ENCODE peak calls at places on chromosomes 1 and 21, in ten cellular contexts. One of them, this sample, is unnamed.

GRCh38 chr1:204623365-204623893 is 62.1 kb downstream of the LRRN2 start:
- DNase-seq in HL-60: no peak
- DNase-seq in body of pancreas: peak
- DNase-seq in astrocyte: peak
- DNase-seq in PC-3: peak
- DNase-seq in fibroblast of pulmonary artery: peak
- DNase-seq in skeletal muscle cell: peak
- DNase-seq in left lung: no peak
- DNase-seq in neuronal stem cell: peak
- DNase-seq in cardiac muscle cell: peak
- DNase-seq in this sample: peak

GRCh38 chr1:154953611-154954038 is 2.3 kb downstream of the PBXIP1 start:
- DNase-seq in HL-60: no peak
- DNase-seq in body of pancreas: no peak
- DNase-seq in astrocyte: no peak
- DNase-seq in PC-3: no peak
- DNase-seq in fibroblast of pulmonary artery: no peak
- DNase-seq in skeletal muscle cell: no peak
- DNase-seq in left lung: no peak
- DNase-seq in neuronal stem cell: no peak
- DNase-seq in cardiac muscle cell: no peak
- DNase-seq in this sample: no peak

GRCh38 chr1:154213274-154213673 is 7.1 kb upstream of the CFAP141 start:
- DNase-seq in HL-60: no peak
- DNase-seq in body of pancreas: no peak
- DNase-seq in astrocyte: peak
- DNase-seq in PC-3: peak
- DNase-seq in fibroblast of pulmonary artery: no peak
- DNase-seq in skeletal muscle cell: no peak
- DNase-seq in left lung: no peak
- DNase-seq in neuronal stem cell: no peak
- DNase-seq in cardiac muscle cell: no peak
- DNase-seq in this sample: peak

GRCh38 chr1:75087278-75087677 is 46.9 kb upstream of the LHX8 start:
- DNase-seq in HL-60: no peak
- DNase-seq in body of pancreas: no peak
- DNase-seq in astrocyte: no peak
- DNase-seq in PC-3: no peak
- DNase-seq in fibroblast of pulmonary artery: no peak
- DNase-seq in skeletal muscle cell: no peak
- DNase-seq in left lung: no peak
- DNase-seq in neuronal stem cell: no peak
- DNase-seq in cardiac muscle cell: no peak
- DNase-seq in this sample: no peak

GRCh38 chr1:43874716-43875115 is 58.9 kb upstream of the ARTN start:
- DNase-seq in HL-60: no peak
- DNase-seq in body of pancreas: no peak
- DNase-seq in astrocyte: no peak
- DNase-seq in PC-3: no peak
- DNase-seq in fibroblast of pulmonary artery: peak
- DNase-seq in skeletal muscle cell: no peak
- DNase-seq in left lung: no peak
- DNase-seq in neuronal stem cell: no peak
- DNase-seq in cardiac muscle cell: no peak
- DNase-seq in this sample: no peak

GRCh38 chr1:29324771-29325351 is 88.5 kb downstream of the PTPRU start:
- DNase-seq in HL-60: no peak
- DNase-seq in body of pancreas: no peak
- DNase-seq in astrocyte: no peak
- DNase-seq in PC-3: no peak
- DNase-seq in fibroblast of pulmonary artery: no peak
- DNase-seq in skeletal muscle cell: no peak
- DNase-seq in left lung: no peak
- DNase-seq in neuronal stem cell: peak
- DNase-seq in cardiac muscle cell: peak
- DNase-seq in this sample: no peak

GRCh38 chr1:241990040-241990439 is 8.9 kb downstream of the MAP1LC3C start:
- DNase-seq in HL-60: no peak
- DNase-seq in body of pancreas: peak
- DNase-seq in astrocyte: peak
- DNase-seq in PC-3: peak
- DNase-seq in fibroblast of pulmonary artery: peak
- DNase-seq in skeletal muscle cell: peak
- DNase-seq in left lung: peak
- DNase-seq in neuronal stem cell: no peak
- DNase-seq in cardiac muscle cell: peak
- DNase-seq in this sample: peak

GRCh38 chr1:66761273-66761672 is 9.0 kb downstream of the DYNLT5 start:
- DNase-seq in HL-60: peak
- DNase-seq in body of pancreas: no peak
- DNase-seq in astrocyte: no peak
- DNase-seq in PC-3: peak
- DNase-seq in fibroblast of pulmonary artery: peak
- DNase-seq in skeletal muscle cell: no peak
- DNase-seq in left lung: no peak
- DNase-seq in neuronal stem cell: no peak
- DNase-seq in cardiac muscle cell: peak
- DNase-seq in this sample: no peak

DNA sequence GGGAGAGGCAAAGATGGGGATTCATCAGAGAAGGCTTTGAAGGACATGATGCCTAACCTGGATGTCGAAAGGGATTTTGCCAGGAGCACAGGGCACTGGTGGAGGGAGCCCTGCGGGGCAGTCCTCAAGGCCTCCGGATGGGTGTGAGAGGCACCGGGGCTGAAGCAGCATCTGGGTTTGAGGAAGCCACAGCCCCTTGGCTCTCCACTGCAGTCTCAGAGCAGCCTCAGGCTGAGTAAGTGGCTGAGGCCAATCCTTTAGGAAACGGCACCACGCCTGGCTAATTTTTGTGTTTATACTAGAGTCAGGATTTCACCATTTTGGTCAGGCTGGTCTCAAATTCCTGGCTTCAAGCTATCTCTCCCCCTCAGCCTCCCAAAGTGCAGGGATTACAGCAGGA is 12.0 kb downstream of the ERVH48-1 start:
- DNase-seq in HL-60: no peak
- DNase-seq in body of pancreas: no peak
- DNase-seq in astrocyte: no peak
- DNase-seq in PC-3: no peak
- DNase-seq in fibroblast of pulmonary artery: no peak
- DNase-seq in skeletal muscle cell: no peak
- DNase-seq in left lung: no peak
- DNase-seq in neuronal stem cell: no peak
- DNase-seq in cardiac muscle cell: no peak
- DNase-seq in this sample: no peak
- H3K4me3 ChIP-seq in HL-60: no peak
- H3K4me3 ChIP-seq in body of pancreas: no peak
- H3K4me3 ChIP-seq in astrocyte: no peak
- H3K4me3 ChIP-seq in PC-3: no peak
- H3K4me3 ChIP-seq in fibroblast of pulmonary artery: no peak
- H3K4me3 ChIP-seq in skeletal muscle cell: no peak
- H3K4me3 ChIP-seq in left lung: no peak
- H3K4me3 ChIP-seq in neuronal stem cell: no peak
- H3K4me3 ChIP-seq in cardiac muscle cell: no peak
- H3K4me3 ChIP-seq in this sample: no peak

GRCh38 chr1:160639652-160640051 is 7.2 kb downstream of the SLAMF1 start:
- DNase-seq in HL-60: no peak
- DNase-seq in body of pancreas: peak
- DNase-seq in astrocyte: no peak
- DNase-seq in PC-3: no peak
- DNase-seq in fibroblast of pulmonary artery: peak
- DNase-seq in skeletal muscle cell: no peak
- DNase-seq in left lung: no peak
- DNase-seq in neuronal stem cell: no peak
- DNase-seq in cardiac muscle cell: peak
- DNase-seq in this sample: no peak

GRCh38 chr1:160643138-160643537 is 3.7 kb downstream of the SLAMF1 start:
- DNase-seq in HL-60: no peak
- DNase-seq in body of pancreas: no peak
- DNase-seq in astrocyte: no peak
- DNase-seq in PC-3: no peak
- DNase-seq in fibroblast of pulmonary artery: no peak
- DNase-seq in skeletal muscle cell: no peak
- DNase-seq in left lung: no peak
- DNase-seq in neuronal stem cell: no peak
- DNase-seq in cardiac muscle cell: no peak
- DNase-seq in this sample: no peak

GRCh38 chr1:160642281-160642644 is 4.6 kb downstream of the SLAMF1 start:
- DNase-seq in HL-60: no peak
- DNase-seq in body of pancreas: no peak
- DNase-seq in astrocyte: no peak
- DNase-seq in PC-3: no peak
- DNase-seq in fibroblast of pulmonary artery: no peak
- DNase-seq in skeletal muscle cell: no peak
- DNase-seq in left lung: no peak
- DNase-seq in neuronal stem cell: no peak
- DNase-seq in cardiac muscle cell: no peak
- DNase-seq in this sample: no peak

GRCh38 chr1:160640359-160641123 is 6.3 kb downstream of the SLAMF1 start:
- DNase-seq in HL-60: no peak
- DNase-seq in body of pancreas: no peak
- DNase-seq in astrocyte: no peak
- DNase-seq in PC-3: no peak
- DNase-seq in fibroblast of pulmonary artery: no peak
- DNase-seq in skeletal muscle cell: no peak
- DNase-seq in left lung: no peak
- DNase-seq in neuronal stem cell: no peak
- DNase-seq in cardiac muscle cell: no peak
- DNase-seq in this sample: no peak

DNA sequence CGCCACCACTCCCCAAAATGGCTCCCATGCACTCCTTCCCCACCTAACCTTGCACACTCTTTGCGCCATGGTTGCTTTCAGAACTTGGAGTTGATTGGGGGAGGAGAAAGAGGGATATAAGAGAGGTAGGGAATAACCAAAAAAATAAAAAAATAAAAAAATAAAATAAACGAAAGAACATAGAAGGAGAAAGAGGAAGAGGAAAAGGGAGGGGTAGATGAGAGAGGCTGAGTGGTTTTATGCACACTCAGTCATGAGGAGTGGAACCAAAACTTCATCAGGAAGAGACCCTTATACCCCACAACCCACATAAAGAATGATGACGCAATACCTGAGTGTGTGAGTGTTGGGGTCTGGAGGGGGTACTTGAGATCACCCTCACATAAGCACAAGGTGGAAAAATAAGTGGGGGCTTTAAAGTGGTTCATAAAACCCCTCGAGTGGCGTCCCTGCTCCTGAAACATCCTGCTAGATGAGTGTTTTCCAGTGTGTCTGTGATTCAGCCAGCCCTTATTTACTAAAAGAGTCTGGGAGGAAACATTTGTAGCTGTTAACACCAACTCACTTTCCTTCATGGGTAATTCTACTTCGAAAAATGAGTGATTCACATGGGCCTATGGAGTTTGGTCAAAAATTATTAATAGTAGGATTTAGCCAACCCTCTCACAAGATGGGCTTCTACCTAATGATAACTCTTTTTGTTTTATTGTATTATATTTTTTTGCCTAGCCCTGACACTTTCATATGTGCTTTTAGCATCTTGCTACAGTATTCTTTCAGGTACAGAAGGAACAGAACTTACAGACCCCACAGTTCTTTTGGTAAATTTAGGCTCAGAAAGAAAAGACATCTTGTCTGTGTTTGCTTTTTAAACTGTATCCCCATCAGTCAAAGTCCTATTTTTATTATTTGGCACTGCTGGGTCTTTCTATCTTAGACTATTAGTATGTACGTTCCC is 5.2 kb downstream of the SLAMF1 start:
- DNase-seq in HL-60: no peak
- DNase-seq in body of pancreas: no peak
- DNase-seq in astrocyte: no peak
- DNase-seq in PC-3: no peak
- DNase-seq in fibroblast of pulmonary artery: no peak
- DNase-seq in skeletal muscle cell: no peak
- DNase-seq in left lung: no peak
- DNase-seq in neuronal stem cell: no peak
- DNase-seq in cardiac muscle cell: no peak
- DNase-seq in this sample: no peak
- H3K4me3 ChIP-seq in HL-60: no peak
- H3K4me3 ChIP-seq in body of pancreas: no peak
- H3K4me3 ChIP-seq in astrocyte: no peak
- H3K4me3 ChIP-seq in PC-3: no peak
- H3K4me3 ChIP-seq in fibroblast of pulmonary artery: no peak
- H3K4me3 ChIP-seq in skeletal muscle cell: no peak
- H3K4me3 ChIP-seq in left lung: no peak
- H3K4me3 ChIP-seq in neuronal stem cell: no peak
- H3K4me3 ChIP-seq in cardiac muscle cell: no peak
- H3K4me3 ChIP-seq in this sample: no peak

DNA sequence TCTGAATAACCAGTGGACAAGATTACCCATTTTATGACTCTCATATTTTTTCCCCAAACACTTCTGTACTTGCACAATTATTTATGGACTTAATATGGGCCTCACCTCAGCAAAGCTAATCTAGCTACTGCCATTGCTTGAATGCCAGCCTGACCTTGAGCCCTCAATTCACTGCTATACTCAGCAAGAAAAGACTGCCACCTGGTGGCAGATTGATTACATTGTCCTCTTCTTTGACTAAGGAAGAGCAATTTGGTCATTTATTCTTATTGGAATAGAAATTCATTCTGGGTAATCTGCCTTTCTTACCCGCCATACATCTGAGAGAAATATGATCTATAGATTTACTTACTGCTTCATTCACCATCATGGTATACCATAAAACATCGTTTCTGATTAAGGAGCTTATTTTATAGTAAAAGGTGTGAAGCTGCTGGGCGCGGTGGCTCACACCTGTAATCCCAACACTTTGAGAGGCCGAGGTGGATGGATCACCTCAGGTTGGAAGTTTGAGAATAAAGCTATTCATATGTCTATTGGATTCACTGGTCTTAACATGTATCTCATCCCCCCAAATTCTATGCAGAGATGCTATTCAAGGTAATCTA is 32.9 kb upstream of the DIPK1A start:
- DNase-seq in HL-60: peak
- DNase-seq in body of pancreas: peak
- DNase-seq in astrocyte: peak
- DNase-seq in PC-3: peak
- DNase-seq in fibroblast of pulmonary artery: peak
- DNase-seq in skeletal muscle cell: peak
- DNase-seq in left lung: peak
- DNase-seq in neuronal stem cell: peak
- DNase-seq in cardiac muscle cell: peak
- DNase-seq in this sample: peak
- H3K4me3 ChIP-seq in HL-60: no peak
- H3K4me3 ChIP-seq in body of pancreas: no peak
- H3K4me3 ChIP-seq in astrocyte: no peak
- H3K4me3 ChIP-seq in PC-3: no peak
- H3K4me3 ChIP-seq in fibroblast of pulmonary artery: no peak
- H3K4me3 ChIP-seq in skeletal muscle cell: no peak
- H3K4me3 ChIP-seq in left lung: no peak
- H3K4me3 ChIP-seq in neuronal stem cell: no peak
- H3K4me3 ChIP-seq in cardiac muscle cell: no peak
- H3K4me3 ChIP-seq in this sample: no peak

DNA sequence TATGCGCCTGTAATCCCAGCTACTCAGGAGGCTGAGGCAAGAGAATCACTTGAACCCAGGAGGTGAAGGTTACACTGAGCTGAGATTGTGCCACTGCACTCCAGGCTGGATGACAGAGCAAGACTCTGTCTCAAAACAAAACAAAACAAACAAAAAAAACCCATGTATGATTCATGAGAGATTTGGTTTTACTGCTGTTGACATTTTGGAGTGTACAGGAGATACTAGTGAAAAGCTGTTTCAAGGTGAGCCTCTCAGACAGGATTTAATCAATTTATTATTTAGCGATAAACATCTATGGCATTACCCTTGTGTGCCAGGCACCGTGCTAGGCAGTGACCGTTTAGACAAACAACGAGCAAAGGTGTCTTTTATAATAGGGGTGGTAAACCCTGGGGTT is 16.5 kb downstream of the LHX4 start:
- DNase-seq in HL-60: no peak
- DNase-seq in body of pancreas: no peak
- DNase-seq in astrocyte: no peak
- DNase-seq in PC-3: peak
- DNase-seq in fibroblast of pulmonary artery: no peak
- DNase-seq in skeletal muscle cell: no peak
- DNase-seq in left lung: no peak
- DNase-seq in neuronal stem cell: no peak
- DNase-seq in cardiac muscle cell: no peak
- DNase-seq in this sample: no peak
- H3K4me3 ChIP-seq in HL-60: no peak
- H3K4me3 ChIP-seq in body of pancreas: no peak
- H3K4me3 ChIP-seq in astrocyte: no peak
- H3K4me3 ChIP-seq in PC-3: peak
- H3K4me3 ChIP-seq in fibroblast of pulmonary artery: no peak
- H3K4me3 ChIP-seq in skeletal muscle cell: no peak
- H3K4me3 ChIP-seq in left lung: no peak
- H3K4me3 ChIP-seq in neuronal stem cell: no peak
- H3K4me3 ChIP-seq in cardiac muscle cell: no peak
- H3K4me3 ChIP-seq in this sample: no peak

This sample was measured in brain microvascular endothelial cell.